ENCODE peak calls at places on chromosomes 13 and 19, in ten cellular contexts. D is left ventricle myocardium inferior, R is cardiac fibroblast, Y is mucosa of descending colon, A is astrocyte of the cerebellum, E is HCT116, M is left lung, F is dorsolateral prefrontal cortex, Z is GM12865, J is IMR-90. H is an unnamed sample.
A peak's percentile ranks its signal among the peaks of the same experiment; 100 is the strongest.

GRCh38 chr19:2461751-2462634 is 5.2 kb upstream of the LMNB2 start:
- DNase-seq in A (no peak), R (peak; percentile 73), F (no peak), D (peak; percentile 67), Y (peak; percentile 73), M (peak; percentile 87), J (peak; percentile 56), E (peak; percentile 60), Z (peak; percentile 83), H (peak; percentile 36)

GRCh38 chr19:3084943-3085342 is 9.2 kb upstream of the GNA11 start:
- DNase-seq in D (no peak), J (no peak), Z (no peak), R (no peak), Y (peak; percentile 94), E (no peak), M (no peak), A (no peak), F (no peak), H (no peak)

GRCh38 chr13:113613789-113614379 is 29.3 kb downstream of the TFDP1 start:
- DNase-seq in E (no peak), R (no peak), J (no peak), A (no peak), Z (no peak), Y (no peak), M (peak; percentile 4), D (no peak), F (no peak), H (no peak)

GRCh38 chr13:48233886-48234488 is 981 bp downstream of the ITM2B start:
- DNase-seq in Y (no peak), E (no peak), J (peak; percentile 61), Z (peak; percentile 60), R (peak; percentile 72), M (no peak), F (no peak), D (no peak), A (peak; percentile 49), H (no peak)

GRCh38 chr13:109938255-109938936 is 152.0 kb upstream of the IRS2 start:
- DNase-seq in A (peak; percentile 55), Y (no peak), Z (no peak), D (no peak), J (peak; percentile 93), E (no peak), R (peak; percentile 92), F (no peak), M (no peak), H (no peak)

GRCh38 chr19:31316201-31316951 is 32.9 kb downstream of the TSHZ3 start:
- DNase-seq in Z (no peak), D (no peak), A (no peak), J (peak; percentile 61), M (no peak), E (no peak), F (no peak), R (peak; percentile 79), Y (no peak), H (no peak)

GRCh38 chr19:1408300-1409203 is 1.2 kb downstream of the DAZAP1 start:
- DNase-seq in F (no peak), M (peak; percentile 89), D (peak; percentile 59), Y (peak; percentile 80), R (peak; percentile 66), J (peak; percentile 50), E (no peak), A (no peak), Z (peak; percentile 62), H (peak; percentile 57)

GRCh38 chr13:36369268-36370107 is 23.3 kb upstream of the SPART start:
- DNase-seq in Y (no peak), A (peak; percentile 90), E (no peak), M (no peak), R (no peak), D (no peak), J (peak; percentile 34), F (no peak), Z (no peak), H (no peak)

GRCh38 chr19:44887648-44888047 is 3.4 kb upstream of the TOMM40 start:
- DNase-seq in Y (no peak), D (no peak), E (no peak), A (no peak), R (no peak), F (no peak), Z (no peak), M (no peak), J (no peak), H (no peak)

GRCh38 chr13:81986308-81986707 is 1645.4 kb upstream of the SPRY2 start:
- DNase-seq in M (no peak), J (no peak), Z (no peak), D (no peak), F (no peak), Y (no peak), A (no peak), E (no peak), R (no peak), H (no peak)

GRCh38 chr13:81987677-81988357 is 1646.9 kb upstream of the SPRY2 start:
- DNase-seq in F (no peak), D (no peak), E (no peak), J (no peak), A (no peak), M (no peak), R (no peak), Z (no peak), Y (no peak), H (no peak)

GRCh38 chr13:81990652-81991051 is 1649.7 kb upstream of the SPRY2 start:
- DNase-seq in A (no peak), E (no peak), F (no peak), J (no peak), D (no peak), Y (no peak), M (no peak), R (no peak), Z (no peak), H (no peak)

GRCh38 chr13:81988542-81988941 is 1647.6 kb upstream of the SPRY2 start:
- DNase-seq in Y (no peak), D (no peak), R (no peak), M (no peak), Z (no peak), F (no peak), A (no peak), E (no peak), J (no peak), H (no peak)

DNA sequence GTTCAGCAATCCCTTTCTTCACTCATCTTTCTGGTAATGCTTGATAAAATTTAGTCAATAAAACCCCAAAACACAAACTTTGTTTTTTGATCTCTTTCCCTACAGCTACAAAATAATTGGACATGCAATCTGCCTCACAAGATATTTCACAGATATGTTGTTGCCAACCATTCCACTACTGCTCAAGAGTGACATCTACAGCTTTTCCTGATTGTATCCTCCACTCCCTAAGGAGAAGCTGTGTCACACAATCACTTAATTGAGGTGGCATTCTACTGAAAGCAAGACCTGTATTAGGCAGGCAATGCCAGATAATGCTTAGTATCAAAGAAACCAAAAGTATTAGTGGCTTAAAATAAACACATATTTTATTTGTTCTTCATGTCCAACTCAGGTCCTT is 1646.2 kb upstream of the SPRY2 start:
- DNase-seq in J (no peak), E (no peak), F (no peak), Y (no peak), D (no peak), R (no peak), M (no peak), A (no peak), Z (no peak), H (no peak)
- TF ChIP-seq CTCF in J (no peak), E (no peak), F (no peak), Y (no peak), D (no peak), R (no peak), M (no peak), A (no peak), Z (no peak), H (no peak)

GRCh38 chr13:91805605-91806004 is 407.2 kb downstream of the GPC5 start:
- DNase-seq in A (no peak), Y (no peak), J (no peak), D (no peak), F (no peak), R (no peak), E (no peak), M (no peak), Z (no peak), H (no peak)
- TF ChIP-seq CTCF in A (peak; percentile 13), Y (no peak), J (no peak), D (peak; percentile 42), F (peak; percentile 29), R (no peak), E (no peak), M (no peak), Z (no peak), H (no peak)

DNA sequence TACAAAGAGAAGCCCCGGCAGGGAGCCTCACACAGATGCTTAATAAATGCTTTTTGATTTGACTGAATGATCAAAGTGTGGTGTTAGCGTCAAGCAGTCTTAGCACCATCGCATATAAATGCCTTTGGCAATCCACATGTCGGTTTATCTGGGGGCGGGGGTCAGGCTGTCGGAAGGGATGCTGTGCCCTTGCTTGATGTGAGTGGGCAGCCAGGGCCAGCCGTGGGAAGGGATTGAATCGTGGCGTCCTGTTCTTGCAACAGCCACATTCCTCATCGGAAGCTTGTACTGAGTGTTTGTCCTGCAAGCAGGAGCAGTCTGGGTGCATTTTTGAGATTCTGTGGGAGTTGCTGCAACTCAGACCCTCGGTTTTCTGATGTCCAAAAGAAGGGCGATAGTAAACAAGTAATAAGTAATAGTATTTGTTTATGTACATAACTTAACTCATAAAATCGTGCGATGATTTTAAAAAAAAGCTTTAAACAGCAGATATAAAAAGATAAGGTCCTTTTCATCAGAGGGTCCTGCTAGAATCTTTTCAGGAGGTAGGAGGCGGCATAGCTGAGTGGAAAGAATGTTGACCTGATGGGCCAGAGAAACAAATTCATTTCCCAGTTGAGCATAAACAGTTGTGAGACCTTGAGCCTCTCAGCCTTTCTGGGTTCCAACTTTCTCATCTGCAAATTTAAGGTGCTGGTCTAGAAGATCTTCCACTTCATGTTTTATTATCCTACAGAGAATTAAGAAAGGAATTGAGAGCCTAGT is 173.3 kb downstream of the LACC1 start:
- DNase-seq in R (peak; percentile 28), F (no peak), E (no peak), D (peak; percentile 24), A (no peak), M (peak; percentile 71), J (peak; percentile 65), Z (no peak), Y (no peak), H (no peak)
- TF ChIP-seq CTCF in R (no peak), F (no peak), E (no peak), D (no peak), A (no peak), M (no peak), J (no peak), Z (no peak), Y (no peak), H (no peak)

DNA sequence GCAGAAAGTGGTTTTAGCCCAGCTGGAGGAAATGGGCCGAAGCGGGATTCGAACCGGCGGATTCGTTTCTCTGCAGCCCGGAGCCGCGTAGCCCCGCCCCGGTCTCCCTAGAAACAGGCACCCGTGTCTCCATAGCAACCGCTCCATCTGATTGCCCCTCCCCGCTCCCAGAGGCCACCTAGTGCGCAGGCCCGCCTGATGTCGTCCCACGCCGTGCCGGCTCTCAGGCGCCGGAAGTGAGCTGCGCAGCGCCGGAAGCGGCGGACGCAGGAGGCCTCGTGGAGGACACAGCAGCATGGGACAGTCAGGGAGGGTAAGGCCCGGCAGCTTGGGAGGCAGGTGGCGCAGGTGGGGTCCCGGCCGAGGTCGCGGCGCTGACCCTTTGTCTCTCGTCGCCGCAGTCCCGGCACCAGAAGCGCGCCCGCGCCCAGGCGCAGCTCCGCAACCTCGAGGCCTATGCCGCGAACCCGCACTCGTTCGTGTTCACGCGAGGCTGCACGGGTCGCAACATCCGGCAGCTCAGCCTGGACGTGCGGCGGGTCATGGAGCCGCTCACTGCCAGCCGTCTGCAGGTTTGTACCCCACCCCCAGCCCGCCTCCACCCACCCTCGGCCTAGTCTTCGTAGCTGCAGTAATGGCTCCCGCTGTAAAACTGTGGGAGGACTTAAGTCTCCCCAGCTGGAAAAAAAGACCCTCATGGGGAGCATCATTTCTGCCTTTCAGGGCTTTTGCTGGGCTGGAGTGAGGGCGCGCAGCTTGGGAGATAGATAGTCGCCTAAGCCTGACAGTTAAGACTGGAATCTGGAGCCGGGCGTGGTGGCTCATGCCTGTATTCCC is at the start of gene PPAN:
- DNase-seq in Y (peak; percentile 98), D (peak; percentile 97), R (peak; percentile 99), J (peak; percentile 98), F (peak; percentile 98), E (peak; percentile 94), M (peak; percentile 99), Z (peak; percentile 100), A (peak; percentile 95), H (peak; percentile 94)
- TF ChIP-seq CTCF in Y (no peak), D (no peak), R (no peak), J (no peak), F (peak; percentile 54), E (no peak), M (no peak), Z (no peak), A (no peak), H (no peak)